ENCODE peak calls at places on chromosomes 13 and 19, in nine cellular contexts. M is mucosa of descending colon; H is nucleus accumbens; L is PC-3; N is stimulated activated CD8-positive, alpha-beta memory T cell treated with anti-CD3 and anti-CD28 coated beads, Interleukin-12 subunit alpha, Interleukin-12 subunit beta, amount 100 ng/mL, for 4 hours; Z is stimulated activated CD4-positive, alpha-beta T cell treated with anti-CD3 and anti-CD28 coated beads, Interleukin-1b, Interleukin-23, amount 100 ng/mL, for 1 hour; F is stimulated activated effector memory CD8-positive, alpha-beta T cell treated with anti-CD3 and anti-CD28 coated beads, Interleukin-12 subunit alpha, Interleukin-12 subunit beta, amount 100 ng/mL, for 72 hours; J is transverse colon; S is NCI-H2081. Q is an unnamed sample.
A peak's percentile ranks its signal among the peaks of the same experiment; 100 is the strongest.

GRCh38 chr13:106566682-106567420 is 1.1 kb downstream of the ARGLU1 start:
- DNase-seq in H (no peak), F (no peak), N (peak; percentile 10), S (peak; percentile 61), M (peak; percentile 64), L (peak; percentile 45), J (peak; percentile 69), Z (no peak), Q (no peak)

GRCh38 chr13:40503966-40504591 is 162.4 kb downstream of the FOXO1 start:
- DNase-seq in F (no peak), J (no peak), M (no peak), N (no peak), H (no peak), L (peak; percentile 86), Z (no peak), S (no peak), Q (no peak)

GRCh38 chr19:35352448-35353304 is 5.0 kb downstream of the FFAR1 start:
- DNase-seq in H (peak; percentile 25), S (peak; percentile 44), L (peak; percentile 63), M (peak; percentile 59), N (peak; percentile 26), Z (peak; percentile 44), F (peak; percentile 85), J (peak; percentile 73), Q (peak; percentile 69)

GRCh38 chr13:41459754-41460111 is 2.4 kb downstream of the RGCC start:
- DNase-seq in S (no peak), H (no peak), N (no peak), Z (no peak), J (no peak), M (no peak), L (no peak), F (no peak), Q (peak; percentile 24)

GRCh38 chr19:52237771-52238400 is 31.5 kb upstream of the ZNF766 start:
- DNase-seq in S (peak; percentile 24), H (no peak), Z (peak; percentile 14), J (peak; percentile 59), M (peak; percentile 70), F (peak; percentile 72), L (peak; percentile 84), N (peak; percentile 32), Q (peak; percentile 43)

GRCh38 chr19:15374796-15375440 is 4.7 kb downstream of the AKAP8 start:
- DNase-seq in L (no peak), Z (no peak), F (no peak), S (no peak), H (no peak), N (no peak), J (no peak), M (no peak), Q (no peak)

GRCh38 chr19:55223291-55224037 is 5.1 kb downstream of the TMEM86B start:
- DNase-seq in S (no peak), H (no peak), N (no peak), Z (no peak), M (no peak), J (no peak), L (no peak), F (no peak), Q (no peak)

GRCh38 chr13:102225892-102226291 is 176.0 kb downstream of the FGF14 start:
- DNase-seq in N (no peak), M (no peak), F (no peak), J (no peak), S (no peak), H (no peak), Z (no peak), L (no peak), Q (no peak)

GRCh38 chr13:51767100-51767499 is 36.9 kb downstream of the DHRS12 start:
- DNase-seq in M (no peak), L (peak; percentile 8), N (no peak), H (no peak), S (no peak), Z (no peak), F (no peak), J (no peak), Q (no peak)